ENCODE peak calls at places on chromosomes 5 and 9, in six cellular contexts. One of them, this sample, is unnamed.

GRCh38 chr9:3511537-3511936 is 14.3 kb downstream of the RFX3 start:
- DNase-seq in posterior cingulate gyrus: no peak
- DNase-seq in NCI-H460: no peak
- DNase-seq in GM12892: no peak
- DNase-seq in mesendoderm: no peak
- DNase-seq in esophagus squamous epithelium: no peak
- DNase-seq in this sample: no peak

GRCh38 chr9:121059998-121060636 is 10.0 kb upstream of the C5 start:
- DNase-seq in posterior cingulate gyrus: no peak
- DNase-seq in esophagus squamous epithelium: no peak
- DNase-seq in NCI-H460: peak
- DNase-seq in GM12892: no peak
- DNase-seq in mesendoderm: peak
- DNase-seq in this sample: no peak

GRCh38 chr5:132265336-132266030 is 8.0 kb downstream of the PDLIM4 start:
- DNase-seq in mesendoderm: peak
- DNase-seq in posterior cingulate gyrus: no peak
- DNase-seq in esophagus squamous epithelium: no peak
- DNase-seq in GM12892: no peak
- DNase-seq in NCI-H460: no peak
- DNase-seq in this sample: no peak

GRCh38 chr5:157245477-157245876 is 20.4 kb upstream of the CYFIP2 start:
- DNase-seq in posterior cingulate gyrus: no peak
- DNase-seq in GM12892: no peak
- DNase-seq in mesendoderm: peak
- DNase-seq in esophagus squamous epithelium: no peak
- DNase-seq in NCI-H460: no peak
- DNase-seq in this sample: no peak

GRCh38 chr5:59579101-59579885 is 314.2 kb downstream of the PDE4D start:
- DNase-seq in posterior cingulate gyrus: no peak
- DNase-seq in mesendoderm: no peak
- DNase-seq in NCI-H460: no peak
- DNase-seq in GM12892: no peak
- DNase-seq in esophagus squamous epithelium: no peak
- DNase-seq in this sample: no peak

GRCh38 chr9:20271107-20271506 is 351.2 kb downstream of the MLLT3 start:
- DNase-seq in posterior cingulate gyrus: no peak
- DNase-seq in NCI-H460: no peak
- DNase-seq in GM12892: no peak
- DNase-seq in esophagus squamous epithelium: no peak
- DNase-seq in mesendoderm: no peak
- DNase-seq in this sample: no peak

GRCh38 chr5:17089001-17089400 is 128.4 kb upstream of the BASP1 start:
- DNase-seq in NCI-H460: no peak
- DNase-seq in GM12892: no peak
- DNase-seq in esophagus squamous epithelium: no peak
- DNase-seq in mesendoderm: no peak
- DNase-seq in posterior cingulate gyrus: no peak
- DNase-seq in this sample: no peak

GRCh38 chr9:127698985-127699670 is 7.7 kb upstream of the CFAP157 start:
- DNase-seq in NCI-H460: peak
- DNase-seq in esophagus squamous epithelium: peak
- DNase-seq in GM12892: peak
- DNase-seq in posterior cingulate gyrus: peak
- DNase-seq in mesendoderm: peak
- DNase-seq in this sample: peak

GRCh38 chr5:146055432-146055831 is 49.9 kb downstream of the PLAC8L1 start:
- DNase-seq in mesendoderm: no peak
- DNase-seq in NCI-H460: no peak
- DNase-seq in posterior cingulate gyrus: no peak
- DNase-seq in esophagus squamous epithelium: no peak
- DNase-seq in GM12892: no peak
- DNase-seq in this sample: no peak

GRCh38 chr5:50767588-50767987 is 101.2 kb downstream of the PARP8 start:
- DNase-seq in NCI-H460: no peak
- DNase-seq in posterior cingulate gyrus: no peak
- DNase-seq in GM12892: no peak
- DNase-seq in mesendoderm: no peak
- DNase-seq in esophagus squamous epithelium: no peak
- DNase-seq in this sample: no peak

GRCh38 chr9:132942541-132943182 is 1.8 kb downstream of the TSC1 start:
- DNase-seq in NCI-H460: no peak
- DNase-seq in mesendoderm: no peak
- DNase-seq in GM12892: no peak
- DNase-seq in posterior cingulate gyrus: no peak
- DNase-seq in esophagus squamous epithelium: no peak
- DNase-seq in this sample: no peak

GRCh38 chr9:136907011-136907914 is 20.9 kb downstream of the TRAF2 start:
- DNase-seq in GM12892: no peak
- DNase-seq in mesendoderm: no peak
- DNase-seq in NCI-H460: no peak
- DNase-seq in esophagus squamous epithelium: no peak
- DNase-seq in posterior cingulate gyrus: no peak
- DNase-seq in this sample: no peak

GRCh38 chr5:145936401-145937131 is at the start of gene SH3RF2:
- DNase-seq in esophagus squamous epithelium: no peak
- DNase-seq in posterior cingulate gyrus: no peak
- DNase-seq in mesendoderm: peak
- DNase-seq in NCI-H460: peak
- DNase-seq in GM12892: no peak
- DNase-seq in this sample: no peak

GRCh38 chr5:2905741-2906140 is 154.3 kb upstream of the IRX2 start:
- DNase-seq in GM12892: no peak
- DNase-seq in esophagus squamous epithelium: no peak
- DNase-seq in posterior cingulate gyrus: no peak
- DNase-seq in mesendoderm: no peak
- DNase-seq in NCI-H460: no peak
- DNase-seq in this sample: no peak

GRCh38 chr9:468766-469496 is 254.3 kb downstream of the DOCK8 start:
- DNase-seq in GM12892: no peak
- DNase-seq in esophagus squamous epithelium: no peak
- DNase-seq in posterior cingulate gyrus: no peak
- DNase-seq in NCI-H460: no peak
- DNase-seq in mesendoderm: no peak
- DNase-seq in this sample: no peak

GRCh38 chr5:78626009-78626571 is 22.5 kb downstream of the LHFPL2 start:
- DNase-seq in mesendoderm: no peak
- DNase-seq in GM12892: no peak
- DNase-seq in posterior cingulate gyrus: no peak
- DNase-seq in esophagus squamous epithelium: no peak
- DNase-seq in NCI-H460: no peak
- DNase-seq in this sample: no peak

GRCh38 chr9:104864675-104865104 is 63.3 kb downstream of the ABCA1 start:
- DNase-seq in mesendoderm: no peak
- DNase-seq in NCI-H460: no peak
- DNase-seq in esophagus squamous epithelium: no peak
- DNase-seq in posterior cingulate gyrus: no peak
- DNase-seq in GM12892: no peak
- DNase-seq in this sample: no peak

GRCh38 chr9:109856785-109857184 is 76.8 kb downstream of the PALM2AKAP2 start:
- DNase-seq in mesendoderm: peak
- DNase-seq in esophagus squamous epithelium: no peak
- DNase-seq in GM12892: no peak
- DNase-seq in posterior cingulate gyrus: peak
- DNase-seq in NCI-H460: no peak
- DNase-seq in this sample: no peak

GRCh38 chr9:133861103-133861502 is 123.0 kb upstream of the SARDH start:
- DNase-seq in posterior cingulate gyrus: no peak
- DNase-seq in NCI-H460: no peak
- DNase-seq in esophagus squamous epithelium: no peak
- DNase-seq in mesendoderm: no peak
- DNase-seq in GM12892: no peak
- DNase-seq in this sample: no peak

GRCh38 chr5:77518304-77518703 is 26.2 kb upstream of the WDR41 start:
- DNase-seq in mesendoderm: peak
- DNase-seq in posterior cingulate gyrus: no peak
- DNase-seq in NCI-H460: peak
- DNase-seq in esophagus squamous epithelium: no peak
- DNase-seq in GM12892: no peak
- DNase-seq in this sample: no peak

GRCh38 chr9:27090716-27091115 is 18.3 kb upstream of the TEK start:
- DNase-seq in mesendoderm: no peak
- DNase-seq in NCI-H460: no peak
- DNase-seq in posterior cingulate gyrus: no peak
- DNase-seq in GM12892: no peak
- DNase-seq in esophagus squamous epithelium: no peak
- DNase-seq in this sample: no peak

GRCh38 chr5:53983568-53984465 is 326.6 kb downstream of the ARL15 start:
- DNase-seq in NCI-H460: no peak
- DNase-seq in mesendoderm: no peak
- DNase-seq in GM12892: no peak
- DNase-seq in posterior cingulate gyrus: no peak
- DNase-seq in esophagus squamous epithelium: no peak
- DNase-seq in this sample: no peak

GRCh38 chr5:74361406-74362358 is 278.8 kb downstream of the ENC1 start:
- DNase-seq in mesendoderm: no peak
- DNase-seq in NCI-H460: no peak
- DNase-seq in posterior cingulate gyrus: no peak
- DNase-seq in esophagus squamous epithelium: no peak
- DNase-seq in GM12892: no peak
- DNase-seq in this sample: no peak

GRCh38 chr9:96674914-96675538 is 19.9 kb upstream of the PRXL2C start:
- DNase-seq in posterior cingulate gyrus: no peak
- DNase-seq in GM12892: no peak
- DNase-seq in NCI-H460: no peak
- DNase-seq in esophagus squamous epithelium: no peak
- DNase-seq in mesendoderm: no peak
- DNase-seq in this sample: no peak

GRCh38 chr9:95075700-95076099 is 241.8 kb downstream of the FANCC start:
- DNase-seq in esophagus squamous epithelium: no peak
- DNase-seq in GM12892: no peak
- DNase-seq in posterior cingulate gyrus: no peak
- DNase-seq in NCI-H460: no peak
- DNase-seq in mesendoderm: no peak
- DNase-seq in this sample: no peak

GRCh38 chr5:38853753-38854470 is 8.1 kb downstream of the OSMR start:
- DNase-seq in mesendoderm: peak
- DNase-seq in posterior cingulate gyrus: no peak
- DNase-seq in esophagus squamous epithelium: no peak
- DNase-seq in NCI-H460: no peak
- DNase-seq in GM12892: no peak
- DNase-seq in this sample: no peak

GRCh38 chr5:173869316-173869715 is 18.8 kb upstream of the CPEB4 start:
- DNase-seq in NCI-H460: no peak
- DNase-seq in mesendoderm: no peak
- DNase-seq in esophagus squamous epithelium: no peak
- DNase-seq in GM12892: no peak
- DNase-seq in posterior cingulate gyrus: no peak
- DNase-seq in this sample: no peak

GRCh38 chr9:35488019-35488418 is 1.9 kb upstream of the RUSC2 start:
- DNase-seq in NCI-H460: no peak
- DNase-seq in GM12892: no peak
- DNase-seq in esophagus squamous epithelium: no peak
- DNase-seq in mesendoderm: no peak
- DNase-seq in posterior cingulate gyrus: no peak
- DNase-seq in this sample: no peak

GRCh38 chr5:27810458-27810857 is 772.1 kb upstream of the CDH9 start:
- DNase-seq in mesendoderm: no peak
- DNase-seq in NCI-H460: no peak
- DNase-seq in posterior cingulate gyrus: no peak
- DNase-seq in GM12892: no peak
- DNase-seq in esophagus squamous epithelium: no peak
- DNase-seq in this sample: no peak

GRCh38 chr5:159022178-159022556 is 77.5 kb downstream of the EBF1 start:
- DNase-seq in esophagus squamous epithelium: no peak
- DNase-seq in NCI-H460: no peak
- DNase-seq in mesendoderm: no peak
- DNase-seq in GM12892: no peak
- DNase-seq in posterior cingulate gyrus: no peak
- DNase-seq in this sample: no peak

GRCh38 chr9:130198501-130199179 is 26.4 kb downstream of the NCS1 start:
- DNase-seq in posterior cingulate gyrus: no peak
- DNase-seq in GM12892: no peak
- DNase-seq in esophagus squamous epithelium: no peak
- DNase-seq in mesendoderm: no peak
- DNase-seq in NCI-H460: no peak
- DNase-seq in this sample: no peak

GRCh38 chr9:36064448-36065037 is 27.8 kb downstream of the RECK start:
- DNase-seq in esophagus squamous epithelium: no peak
- DNase-seq in NCI-H460: no peak
- DNase-seq in mesendoderm: peak
- DNase-seq in posterior cingulate gyrus: no peak
- DNase-seq in GM12892: no peak
- DNase-seq in this sample: no peak

GRCh38 chr5:90747693-90748092 is 189.1 kb downstream of the ADGRV1 start:
- DNase-seq in posterior cingulate gyrus: no peak
- DNase-seq in GM12892: no peak
- DNase-seq in mesendoderm: peak
- DNase-seq in NCI-H460: no peak
- DNase-seq in esophagus squamous epithelium: no peak
- DNase-seq in this sample: no peak

GRCh38 chr5:10699281-10699874 is 61.7 kb downstream of the DAP start:
- DNase-seq in GM12892: no peak
- DNase-seq in mesendoderm: peak
- DNase-seq in posterior cingulate gyrus: no peak
- DNase-seq in NCI-H460: no peak
- DNase-seq in esophagus squamous epithelium: no peak
- DNase-seq in this sample: no peak

GRCh38 chr5:136780518-136780917 is 415.2 kb upstream of the TRPC7 start:
- DNase-seq in NCI-H460: no peak
- DNase-seq in esophagus squamous epithelium: no peak
- DNase-seq in GM12892: no peak
- DNase-seq in posterior cingulate gyrus: no peak
- DNase-seq in mesendoderm: peak
- DNase-seq in this sample: no peak

GRCh38 chr5:174378116-174378874 is 332.8 kb downstream of the NSG2 start:
- DNase-seq in esophagus squamous epithelium: no peak
- DNase-seq in mesendoderm: no peak
- DNase-seq in GM12892: no peak
- DNase-seq in posterior cingulate gyrus: no peak
- DNase-seq in NCI-H460: no peak
- DNase-seq in this sample: no peak

GRCh38 chr9:121564861-121565260 is 65.2 kb upstream of the GGTA1 start:
- DNase-seq in NCI-H460: no peak
- DNase-seq in mesendoderm: peak
- DNase-seq in esophagus squamous epithelium: no peak
- DNase-seq in posterior cingulate gyrus: no peak
- DNase-seq in GM12892: no peak
- DNase-seq in this sample: no peak

GRCh38 chr5:151251001-151251551 is 1.9 kb upstream of the GM2A start:
- DNase-seq in mesendoderm: peak
- DNase-seq in NCI-H460: peak
- DNase-seq in GM12892: no peak
- DNase-seq in posterior cingulate gyrus: no peak
- DNase-seq in esophagus squamous epithelium: no peak
- DNase-seq in this sample: no peak